ENCODE peak calls at places on chromosome 10, in five cellular contexts. H is H9; E is CD8-positive, alpha-beta T cell; K is breast epithelium; C is CD8-positive, alpha-beta memory T cell. R is an unnamed sample.

GRCh38 chr10:45560262-45560661 is 112.3 kb downstream of the ZFAND4 start:
- DNase-seq in K (no peak), C (no peak), H (no peak), E (no peak), R (no peak)

GRCh38 chr10:128811943-128812342 is 655.1 kb upstream of the MGMT start:
- DNase-seq in K (no peak), C (no peak), H (no peak), E (no peak), R (no peak)

GRCh38 chr10:5305374-5305773 is 59.4 kb upstream of the UCN3 start:
- DNase-seq in C (no peak), H (no peak), K (no peak), E (no peak), R (no peak)

GRCh38 chr10:92538231-92538958 is 35.5 kb downstream of the IDE start:
- DNase-seq in K (no peak), H (no peak), E (no peak), C (no peak), R (no peak)

GRCh38 chr10:3635697-3636096 is 149.3 kb downstream of the KLF6 start:
- DNase-seq in E (no peak), C (no peak), K (peak), H (no peak), R (no peak)

GRCh38 chr10:132138133-132138532 is 48.6 kb upstream of the DPYSL4 start:
- DNase-seq in K (no peak), H (no peak), E (no peak), C (no peak), R (no peak)

GRCh38 chr10:58973235-58973595 is 203.2 kb upstream of the PHYHIPL start:
- DNase-seq in E (no peak), K (no peak), C (no peak), H (no peak), R (no peak)

GRCh38 chr10:33067481-33067880 is 109.5 kb upstream of the ITGB1 start:
- DNase-seq in K (no peak), E (no peak), C (no peak), H (no peak), R (no peak)

GRCh38 chr10:42963302-42963701 is 113.6 kb upstream of the RET start:
- DNase-seq in H (peak), K (peak), C (no peak), E (peak), R (no peak)

GRCh38 chr10:27035163-27035562 is 65.1 kb downstream of the ANKRD26 start:
- DNase-seq in H (no peak), C (no peak), K (no peak), E (no peak), R (no peak)

GRCh38 chr10:78139336-78139735 is 105.7 kb downstream of the RPS24 start:
- DNase-seq in E (no peak), K (no peak), C (no peak), H (peak), R (no peak)

GRCh38 chr10:2948127-2948854 is 119.1 kb upstream of the PFKP start:
- DNase-seq in K (no peak), E (no peak), C (no peak), H (no peak), R (no peak)

GRCh38 chr10:21334891-21335696 is 190.4 kb downstream of the SKIDA1 start:
- DNase-seq in H (no peak), E (no peak), C (no peak), K (peak), R (no peak)

GRCh38 chr10:49408437-49409306 is 12.8 kb upstream of the DRGX start:
- DNase-seq in H (peak), E (no peak), K (no peak), C (no peak), R (no peak)

GRCh38 chr10:77977016-77977415 is 50.5 kb upstream of the DLG5 start:
- DNase-seq in E (no peak), C (no peak), H (no peak), K (no peak), R (no peak)

GRCh38 chr10:52488606-52489485 is 174.8 kb downstream of the DKK1 start:
- DNase-seq in C (no peak), E (no peak), H (no peak), K (no peak), R (no peak)

GRCh38 chr10:114367041-114367675 is 37.1 kb downstream of the AFAP1L2 start:
- DNase-seq in H (no peak), K (no peak), E (no peak), C (no peak), R (no peak)

GRCh38 chr10:131641231-131641630 is 259.6 kb upstream of the PPP2R2D start:
- DNase-seq in E (no peak), K (no peak), C (no peak), H (no peak), R (no peak)

GRCh38 chr10:3761111-3761686 is 23.8 kb downstream of the KLF6 start:
- DNase-seq in C (no peak), K (no peak), E (peak), H (no peak), R (no peak)

GRCh38 chr10:122471531-122472177 is 10.3 kb downstream of the HTRA1 start:
- DNase-seq in K (no peak), E (no peak), H (no peak), C (no peak), R (no peak)

GRCh38 chr10:122468220-122468922 is 7.0 kb downstream of the HTRA1 start:
- DNase-seq in H (no peak), C (no peak), E (no peak), K (no peak), R (no peak)

GRCh38 chr10:122468923-122469781 is 7.8 kb downstream of the HTRA1 start:
- DNase-seq in K (peak), H (no peak), C (no peak), E (no peak), R (no peak)

GRCh38 chr10:122466866-122467470 is 5.6 kb downstream of the HTRA1 start:
- DNase-seq in H (no peak), E (no peak), K (no peak), C (no peak), R (no peak)

GRCh38 chr10:122469848-122470247 is 8.5 kb downstream of the HTRA1 start:
- DNase-seq in E (no peak), C (no peak), K (no peak), H (no peak), R (no peak)
- H3K27ac ChIP-seq in E (no peak), C (no peak), K (peak), H (no peak), R (peak)

DNA sequence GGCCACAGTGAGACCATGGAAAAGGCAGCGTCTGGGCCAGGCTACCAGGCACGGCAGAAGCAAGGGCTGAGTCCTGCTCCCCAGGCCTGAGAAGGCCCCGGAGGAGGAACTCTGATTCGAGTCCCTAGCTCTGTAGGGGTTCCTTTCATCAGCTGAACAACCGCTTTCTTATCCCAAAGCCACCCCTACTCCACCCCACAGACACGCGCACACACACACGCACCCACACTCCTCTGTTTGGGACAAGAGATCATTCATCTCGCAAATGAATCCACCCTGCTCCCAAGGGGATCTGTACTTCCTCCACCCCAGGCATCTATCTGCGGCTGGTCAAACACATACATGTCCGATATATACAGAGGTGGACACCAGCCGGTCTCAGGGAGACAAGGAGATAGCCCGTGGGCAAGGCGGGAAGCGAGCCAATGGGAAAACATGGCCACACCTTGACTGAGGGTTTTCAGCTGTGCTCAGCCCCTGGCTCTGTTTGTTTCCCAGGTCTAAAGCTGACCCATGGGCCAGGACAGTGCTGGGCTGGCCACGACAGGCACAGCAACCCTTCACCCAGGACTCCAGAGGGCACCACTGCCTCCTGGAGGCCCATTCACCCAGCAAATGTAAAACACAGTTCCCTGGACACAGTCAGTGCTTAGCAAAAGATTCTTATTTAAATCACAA is 7.3 kb downstream of the ZCCHC24 start:
- DNase-seq in C (no peak), E (no peak), K (no peak), H (no peak), R (no peak)
- H3K27ac ChIP-seq in C (no peak), E (no peak), K (peak), H (no peak), R (peak)

GRCh38 chr10:18418579-18419210 is 232.7 kb downstream of the NSUN6 start:
- DNase-seq in E (no peak), C (no peak), H (no peak), K (no peak), R (no peak)
- H3K27ac ChIP-seq in E (no peak), C (no peak), H (no peak), K (no peak), R (no peak)

GRCh38 chr10:98265403-98266378 is 2.3 kb downstream of the LOXL4 start:
- DNase-seq in K (peak), H (no peak), C (no peak), E (no peak), R (no peak)
- H3K27ac ChIP-seq in K (peak), H (no peak), C (no peak), E (no peak), R (no peak)

DNA sequence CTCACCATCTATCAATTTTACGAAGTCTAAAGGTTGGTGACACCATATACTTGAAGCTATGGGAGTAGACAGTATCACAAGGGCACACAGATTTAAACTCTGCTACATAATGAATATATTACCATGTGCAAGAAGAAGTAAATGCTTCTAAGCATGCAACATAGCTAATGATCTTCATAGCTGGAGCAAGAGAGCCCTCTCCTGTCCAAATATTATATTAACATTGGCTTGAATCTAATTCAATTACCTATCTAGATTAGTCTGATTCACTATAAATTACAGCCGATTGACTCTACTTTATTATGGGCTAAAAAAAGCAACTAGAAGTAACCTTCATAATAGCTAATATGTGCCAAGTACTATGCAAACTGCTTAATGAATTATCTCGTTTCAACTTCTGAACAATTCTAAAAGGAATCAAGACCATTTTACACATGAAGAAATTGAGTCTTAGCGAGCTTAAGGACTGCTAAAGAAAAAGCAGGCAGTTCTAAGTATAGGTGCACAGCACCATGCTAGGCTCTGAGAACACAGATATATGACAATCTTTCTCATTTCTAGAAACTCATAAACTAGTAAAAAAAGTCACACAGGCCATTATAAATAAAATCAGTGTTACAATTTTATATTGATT is 21.9 kb downstream of the FRA10AC1 start:
- DNase-seq in K (no peak), C (no peak), H (no peak), E (no peak), R (no peak)
- H3K27ac ChIP-seq in K (no peak), C (no peak), H (no peak), E (no peak), R (no peak)

DNA sequence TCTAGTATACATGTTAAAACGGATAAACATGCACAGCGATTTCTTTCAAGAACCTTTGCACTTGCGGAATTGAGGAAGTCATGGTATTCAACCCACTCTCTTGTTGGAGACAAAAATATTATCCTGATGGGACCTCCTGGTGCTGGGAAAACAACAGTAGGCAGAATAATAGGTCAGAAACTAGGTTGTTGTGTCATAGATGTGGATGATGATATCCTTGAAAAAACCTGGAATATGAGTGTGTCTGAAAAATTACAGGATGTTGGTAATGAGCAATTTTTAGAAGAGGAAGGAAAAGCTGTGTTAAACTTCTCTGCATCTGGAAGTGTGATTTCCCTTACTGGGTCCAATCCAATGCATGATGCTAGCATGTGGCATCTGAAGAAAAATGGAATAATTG is 6.9 kb downstream of the THNSL1 start:
- DNase-seq in C (no peak), K (no peak), H (no peak), E (no peak), R (no peak)
- H3K27ac ChIP-seq in C (no peak), K (no peak), H (no peak), E (no peak), R (no peak)

R was measured in substantia nigra.